ENCODE peak calls at places on chromosomes 12 and 14, in seven cellular contexts. B, Y, N, P, K, X and L are unnamed samples.

GRCh38 chr14:99338313-99338712 is 66.3 kb upstream of the BCL11B start:
- DNase-seq in X (no peak), N (no peak), K (no peak), B (no peak), Y (no peak), P (no peak), L (no peak)

GRCh38 chr12:14367097-14367661 is 1.7 kb downstream of the ATF7IP start:
- DNase-seq in Y (peak; percentile 79), B (no peak), N (no peak), X (no peak), P (peak; percentile 32), K (no peak), L (peak; percentile 85)

GRCh38 chr12:111166779-111167540 is 201.9 kb downstream of the PHETA1 start:
- DNase-seq in X (no peak), N (no peak), B (no peak), K (peak; percentile 92), P (no peak), Y (no peak), L (no peak)

GRCh38 chr14:85217412-85217811 is 312.5 kb upstream of the FLRT2 start:
- DNase-seq in N (no peak), P (peak; percentile 31), Y (no peak), X (no peak), K (no peak), B (no peak), L (no peak)

GRCh38 chr12:84384384-84384783 is 528.2 kb downstream of the SLC6A15 start:
- DNase-seq in P (no peak), Y (no peak), B (no peak), N (no peak), K (no peak), X (no peak), L (no peak)

GRCh38 chr14:99720941-99721791 is 37.1 kb downstream of the CYP46A1 start:
- DNase-seq in X (no peak), P (no peak), N (no peak), K (peak; percentile 20), Y (no peak), B (no peak), L (no peak)

GRCh38 chr14:68283378-68284123 is 464.0 kb downstream of the RAD51B start:
- DNase-seq in P (no peak), Y (no peak), X (no peak), B (peak; percentile 96), K (peak; percentile 53), N (no peak), L (no peak)

GRCh38 chr14:96117101-96117897 is 78.1 kb downstream of the C14orf132 start:
- DNase-seq in Y (no peak), K (no peak), X (no peak), B (no peak), N (peak; percentile 80), P (peak; percentile 54), L (no peak)

GRCh38 chr12:50201987-50202521 is 34.9 kb upstream of the CERS5 start:
- DNase-seq in B (no peak), X (no peak), Y (peak; percentile 79), K (no peak), P (peak; percentile 96), N (peak; percentile 80), L (no peak)

GRCh38 chr14:92728781-92729364 is 19.6 kb downstream of the LGMN start:
- DNase-seq in B (no peak), K (no peak), X (no peak), N (no peak), P (peak; percentile 31), Y (peak; percentile 65), L (no peak)

GRCh38 chr14:29216774-29217232 is 450.2 kb downstream of the FOXG1 start:
- DNase-seq in P (no peak), X (no peak), Y (no peak), K (no peak), B (no peak), N (no peak), L (no peak)

GRCh38 chr12:51838036-51838435 is 10.5 kb downstream of the FIGNL2 start:
- DNase-seq in P (no peak), B (no peak), X (no peak), N (no peak), Y (no peak), K (no peak), L (no peak)